ENCODE peak calls at places on chromosomes 4 and X, in eight cellular contexts. B is aorta; D is ovary; M is SK-N-SH; S is upper lobe of left lung; V is right atrium auricular region; H is heart left ventricle; Q is CD4-positive, alpha-beta memory T cell. K is an unnamed sample. For H3K4me1, the result is how much of the 10 kb centered on the place peaks cover.

GRCh38 chrX:111568817-111569216 is 57.4 kb downstream of the SERTM2 start:
- DNase-seq in B (no peak), D (no peak), M (no peak), S (no peak), V (no peak), H (no peak), Q (no peak), K (no peak)

GRCh38 chrX:109936114-109936513 is 66.8 kb upstream of the TMEM164 start:
- DNase-seq in B (no peak), D (no peak), M (no peak), S (no peak), V (no peak), H (no peak), Q (no peak), K (no peak)

GRCh38 chr4:88722276-88722780 is 24.7 kb upstream of the NAP1L5 start:
- DNase-seq in B (no peak), D (no peak), M (no peak), S (no peak), V (no peak), H (no peak), Q (no peak), K (no peak)

GRCh38 chr4:6278801-6279197 is 9.1 kb downstream of the WFS1 start:
- DNase-seq in B (no peak), D (peak), M (peak), S (no peak), V (peak), H (peak), Q (no peak), K (no peak)

GRCh38 chr4:83223781-83224180 is 60.8 kb downstream of the COQ2 start:
- DNase-seq in B (no peak), D (no peak), M (no peak), S (no peak), V (no peak), H (no peak), Q (no peak), K (no peak)

GRCh38 chr4:1055721-1056590 is 44.5 kb downstream of the FGFRL1 start:
- DNase-seq in B (peak), D (peak), M (peak), S (no peak), V (no peak), H (peak), Q (peak), K (peak)

GRCh38 chrX:72052415-72053090 is 79.2 kb downstream of the RTL5 start:
- DNase-seq in B (no peak), D (no peak), M (no peak), S (no peak), V (no peak), H (no peak), Q (no peak), K (no peak)

GRCh38 chrX:6053126-6053625 is 175.5 kb downstream of the NLGN4X start:
- DNase-seq in B (no peak), D (no peak), M (no peak), S (no peak), V (no peak), H (no peak), Q (no peak), K (no peak)

GRCh38 chr4:23972202-23972601 is 82.4 kb upstream of the PPARGC1A start:
- DNase-seq in B (no peak), D (no peak), M (no peak), S (no peak), V (no peak), H (no peak), Q (no peak), K (no peak)

GRCh38 chr4:118276551-118276950 is 76.3 kb downstream of the PRSS12 start:
- DNase-seq in B (no peak), D (no peak), M (no peak), S (no peak), V (no peak), H (no peak), Q (no peak), K (no peak)
- H3K4me3 ChIP-seq in B (no peak), D (no peak), M (no peak), S (no peak), V (no peak), H (no peak), Q (no peak), K (no peak)

GRCh38 chr4:26108024-26108423 is 194.0 kb downstream of the SMIM20 start:
- DNase-seq in B (no peak), D (no peak), M (no peak), S (no peak), V (no peak), H (no peak), Q (no peak), K (no peak)
- H3K27ac ChIP-seq in B (no peak), D (no peak), M (no peak), S (no peak), V (no peak), H (peak), Q (no peak), K (no peak)

GRCh38 chr4:127641524-127641923 is 8.8 kb downstream of the INTU start:
- DNase-seq in B (no peak), D (no peak), M (no peak), S (no peak), V (no peak), H (no peak), Q (no peak), K (no peak)
- H3K4me1 ChIP-seq in B (under half), D (under half), M (under half), S (under half), V (under half), H (under half), Q (under half), K (under half)

GRCh38 chr4:8123389-8123788 is 35.2 kb downstream of the ABLIM2 start:
- DNase-seq in B (no peak), D (no peak), M (peak), S (no peak), V (no peak), H (no peak), Q (no peak), K (no peak)

GRCh38 chr4:8121236-8122015 is 37.2 kb downstream of the ABLIM2 start:
- DNase-seq in B (no peak), D (no peak), M (peak), S (no peak), V (no peak), H (no peak), Q (no peak), K (no peak)

GRCh38 chr4:8120518-8120917 is 38.1 kb downstream of the ABLIM2 start:
- DNase-seq in B (no peak), D (no peak), M (no peak), S (no peak), V (no peak), H (no peak), Q (no peak), K (no peak)

GRCh38 chr4:8123865-8124264 is 34.7 kb downstream of the ABLIM2 start:
- DNase-seq in B (no peak), D (no peak), M (no peak), S (no peak), V (no peak), H (no peak), Q (no peak), K (no peak)

GRCh38 chr4:8122746-8123145 is 35.9 kb downstream of the ABLIM2 start:
- DNase-seq in B (no peak), D (no peak), M (no peak), S (no peak), V (no peak), H (no peak), Q (no peak), K (no peak)
- H3K4me3 ChIP-seq in B (no peak), D (no peak), M (no peak), S (no peak), V (no peak), H (no peak), Q (no peak), K (no peak)

DNA sequence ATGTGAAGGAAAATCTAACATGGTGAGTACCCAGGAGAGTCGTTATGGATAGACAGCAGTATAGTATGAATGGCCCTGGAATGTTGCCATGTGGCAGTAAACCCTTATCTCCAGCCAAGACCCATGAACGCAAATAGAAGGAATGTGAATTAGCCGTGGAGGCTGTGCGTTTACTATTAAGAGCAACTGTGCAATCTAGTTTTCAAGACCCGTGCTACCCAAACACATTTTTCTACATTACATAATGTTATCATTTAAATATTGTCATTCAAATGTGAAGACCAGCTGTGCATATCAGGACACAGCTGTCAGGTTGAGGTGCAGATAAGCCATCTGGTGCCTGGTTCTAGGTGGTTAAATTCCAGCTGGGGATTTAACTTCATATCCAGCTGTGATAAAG is 13.4 kb upstream of the AGA start:
- DNase-seq in B (no peak), D (no peak), M (no peak), S (no peak), V (no peak), H (no peak), Q (no peak), K (no peak)
- H3K27ac ChIP-seq in B (no peak), D (no peak), M (no peak), S (no peak), V (no peak), H (no peak), Q (no peak), K (no peak)

DNA sequence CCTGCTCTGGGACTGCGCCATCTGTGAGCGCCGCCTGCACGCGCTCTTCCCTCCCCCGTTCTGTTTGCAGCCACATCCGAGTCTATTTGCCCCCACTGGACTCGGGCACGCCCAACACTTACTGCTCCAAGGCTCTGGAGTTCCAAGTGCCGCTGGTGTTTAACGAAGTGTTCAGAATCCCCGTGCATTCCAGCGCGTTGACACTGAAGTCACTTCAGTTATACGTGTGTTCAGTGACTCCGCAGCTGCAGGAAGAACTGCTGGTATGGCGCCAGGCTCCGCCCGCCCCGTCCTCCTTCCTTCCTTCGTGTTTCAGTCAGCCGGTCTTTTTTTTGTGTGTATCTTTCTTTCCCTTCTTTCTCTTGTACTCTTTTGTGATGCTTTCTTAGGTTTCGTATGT is 30.7 kb upstream of the CLCN4 start:
- DNase-seq in B (peak), D (no peak), M (no peak), S (peak), V (no peak), H (no peak), Q (no peak), K (no peak)
- H3K4me1 ChIP-seq in B (under half), D (under half), M (under half), S (under half), V (under half), H (under half), Q (under half), K (under half)

DNA sequence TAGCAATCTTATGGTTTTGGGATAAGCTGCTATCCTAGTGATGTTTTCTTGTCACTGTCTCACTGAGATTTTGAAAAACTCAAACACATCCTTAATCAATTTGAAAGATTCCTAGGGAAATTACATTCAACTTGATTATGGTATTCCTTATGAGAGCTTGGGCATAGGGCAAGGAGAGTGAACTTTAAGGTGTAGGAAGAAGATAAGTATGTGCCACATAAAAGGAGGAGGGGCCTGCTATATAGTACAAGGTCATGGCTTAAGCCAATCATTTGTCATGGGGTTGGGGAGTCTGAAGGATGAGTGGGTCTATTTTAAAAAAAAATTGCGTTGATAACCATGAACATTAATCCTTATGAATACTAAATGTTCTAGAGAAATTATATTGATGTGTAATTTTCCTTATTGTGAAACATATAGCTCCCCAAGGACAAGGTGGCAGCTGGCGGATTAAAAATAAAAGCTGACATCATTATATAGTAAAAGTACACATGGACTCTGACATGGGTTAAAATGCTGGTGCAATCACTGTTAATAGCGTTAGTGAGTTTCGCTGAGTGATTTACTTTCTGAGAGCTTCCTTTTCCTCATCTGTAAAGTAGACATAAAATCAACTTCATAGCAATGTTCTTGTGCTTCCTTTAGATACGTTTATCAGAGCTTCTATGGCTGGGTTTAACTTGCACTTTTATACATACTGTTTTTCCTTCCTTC is 17.4 kb downstream of the GALNT7 start:
- DNase-seq in B (no peak), D (no peak), M (no peak), S (no peak), V (no peak), H (no peak), Q (no peak), K (no peak)
- H3K4me3 ChIP-seq in B (no peak), D (no peak), M (no peak), S (peak), V (no peak), H (no peak), Q (no peak), K (no peak)

DNA sequence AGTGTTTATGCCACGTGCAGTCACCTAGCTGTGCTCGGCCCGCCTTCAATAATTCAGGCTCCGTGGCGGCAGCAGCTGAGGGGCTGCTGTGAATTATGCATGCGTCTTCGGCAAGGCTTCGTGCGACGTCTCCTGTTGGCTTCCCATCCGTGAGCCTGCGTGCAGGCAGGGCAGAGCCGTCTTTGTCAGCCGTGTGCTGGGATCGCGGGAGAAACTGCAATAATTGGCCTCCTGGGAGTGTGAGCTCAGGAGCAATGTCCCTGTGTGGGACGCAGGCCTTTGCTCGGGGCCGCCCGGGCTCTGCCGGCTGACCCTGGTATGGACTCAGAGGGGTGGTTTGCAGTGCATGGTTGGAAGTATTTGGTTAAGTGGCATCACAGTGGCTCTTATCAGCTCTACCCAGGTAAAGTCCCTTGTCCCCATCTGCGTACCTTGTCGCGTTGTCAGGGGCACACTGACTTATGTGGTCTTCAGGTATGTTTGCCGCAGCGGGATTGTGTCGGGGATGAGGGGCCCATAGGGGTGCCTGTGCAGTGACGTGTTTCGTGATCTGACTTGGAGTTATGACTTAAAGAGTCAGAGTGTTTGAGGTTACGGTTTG is 34.5 kb upstream of the HGFAC start:
- DNase-seq in B (peak), D (peak), M (no peak), S (no peak), V (no peak), H (peak), Q (no peak), K (peak)
- H3K27ac ChIP-seq in B (no peak), D (peak), M (no peak), S (no peak), V (no peak), H (no peak), Q (no peak), K (no peak)

K was measured in tibial artery.